ENCODE peak calls at places on chromosomes 5 and 9, in eight cellular contexts. D, V, H, T, C, W, I and F are unnamed samples.

GRCh38 chr5:127280494-127281220 is 9.9 kb upstream of the MEGF10 start:
- DNase-seq in D (no peak), V (no peak), H (no peak), T (no peak), C (no peak), W (no peak), I (no peak), F (peak)

GRCh38 chr5:74028406-74028805 is 402.4 kb downstream of the ARHGEF28 start:
- DNase-seq in D (no peak), V (no peak), H (no peak), T (no peak), C (no peak), W (no peak), I (no peak), F (no peak)

GRCh38 chr5:68379275-68380026 is 163.9 kb downstream of the PIK3R1 start:
- DNase-seq in D (peak), V (no peak), H (no peak), T (no peak), C (peak), W (no peak), I (no peak), F (peak)

GRCh38 chr5:3139596-3139995 is 388.1 kb upstream of the IRX2 start:
- DNase-seq in D (no peak), V (no peak), H (no peak), T (no peak), C (no peak), W (no peak), I (no peak), F (peak)

GRCh38 chr5:91016322-91016721 is 366.8 kb downstream of the ARRDC3 start:
- DNase-seq in D (no peak), V (no peak), H (no peak), T (no peak), C (no peak), W (no peak), I (no peak), F (no peak)

GRCh38 chr5:141992349-141992963 is 20.4 kb downstream of the GNPDA1 start:
- DNase-seq in D (no peak), V (peak), H (peak), T (peak), C (peak), W (peak), I (peak), F (peak)

GRCh38 chr5:80346055-80346454 is 26.3 kb downstream of the SPZ1 start:
- DNase-seq in D (no peak), V (peak), H (no peak), T (peak), C (peak), W (no peak), I (peak), F (no peak)

GRCh38 chr5:50751064-50751657 is 84.7 kb downstream of the PARP8 start:
- DNase-seq in D (no peak), V (peak), H (no peak), T (no peak), C (peak), W (peak), I (no peak), F (peak)

GRCh38 chr5:60632153-60632552 is 67.8 kb downstream of the DEPDC1B start:
- DNase-seq in D (no peak), V (no peak), H (no peak), T (no peak), C (no peak), W (no peak), I (no peak), F (no peak)

GRCh38 chr9:103193992-103194391 is 198.9 kb downstream of the CYLC2 start:
- DNase-seq in D (no peak), V (no peak), H (no peak), T (no peak), C (no peak), W (no peak), I (no peak), F (no peak)

GRCh38 chr5:68661237-68661636 is 432.6 kb upstream of the SLC30A5 start:
- DNase-seq in D (no peak), V (peak), H (no peak), T (no peak), C (peak), W (peak), I (no peak), F (no peak)

GRCh38 chr9:6552738-6553121 is 92.8 kb downstream of the GLDC start:
- DNase-seq in D (no peak), V (peak), H (no peak), T (no peak), C (peak), W (peak), I (no peak), F (no peak)

GRCh38 chr9:135010363-135010860 is 77.1 kb upstream of the OLFM1 start:
- DNase-seq in D (no peak), V (no peak), H (no peak), T (no peak), C (no peak), W (no peak), I (no peak), F (no peak)

GRCh38 chr5:179191506-179192184 is 131.5 kb downstream of the ZNF354C start:
- DNase-seq in D (no peak), V (no peak), H (no peak), T (no peak), C (no peak), W (no peak), I (no peak), F (no peak)